ENCODE peak calls at places on chromosomes 2 and 18, in eight cellular contexts. W is MM.1S, D is fibroblast of mammary gland, G is neural crest cell, K is G401, E is fibroblast of gingiva, F is pulmonary artery endothelial cell, S is left ventricle myocardium inferior. C is an unnamed sample.

GRCh38 chr2:86378469-86378868 is 41.0 kb upstream of the REEP1 start:
- DNase-seq in W (no peak), D (no peak), G (no peak), K (no peak), E (no peak), F (no peak), S (no peak), C (no peak)

GRCh38 chr2:3958465-3958864 is 255.1 kb downstream of the DCDC2C start:
- DNase-seq in W (no peak), D (no peak), G (no peak), K (no peak), E (no peak), F (no peak), S (no peak), C (no peak)

GRCh38 chr2:212531499-212531898 is 7.1 kb downstream of the ERBB4 start:
- DNase-seq in W (no peak), D (no peak), G (no peak), K (no peak), E (no peak), F (no peak), S (no peak), C (no peak)

GRCh38 chr18:35005963-35006577 is 35.1 kb upstream of the MAPRE2 start:
- DNase-seq in W (peak), D (peak), G (no peak), K (peak), E (peak), F (peak), S (no peak), C (no peak)

GRCh38 chr18:67935638-67936037 is 419.1 kb upstream of the DSEL start:
- DNase-seq in W (no peak), D (no peak), G (no peak), K (no peak), E (no peak), F (no peak), S (no peak), C (no peak)

GRCh38 chr2:65377556-65378307 is 54.7 kb downstream of the SPRED2 start:
- DNase-seq in W (no peak), D (peak), G (no peak), K (no peak), E (peak), F (peak), S (no peak), C (no peak)

GRCh38 chr2:232008907-232009638 is 47.6 kb downstream of the DIS3L2 start:
- DNase-seq in W (no peak), D (peak), G (no peak), K (no peak), E (peak), F (no peak), S (no peak), C (no peak)

GRCh38 chr2:27911458-27912210 is 21.1 kb downstream of the BABAM2 start:
- DNase-seq in W (no peak), D (no peak), G (no peak), K (no peak), E (no peak), F (no peak), S (no peak), C (no peak)

GRCh38 chr2:73072416-73072815 is 904 bp upstream of the SFXN5 start:
- DNase-seq in W (no peak), D (no peak), G (no peak), K (no peak), E (no peak), F (no peak), S (no peak), C (no peak)

GRCh38 chr2:238456966-238457926 is 30.5 kb downstream of the ASB1 start:
- DNase-seq in W (no peak), D (peak), G (no peak), K (no peak), E (no peak), F (no peak), S (no peak), C (no peak)

GRCh38 chr2:84077504-84077903 is 381.6 kb downstream of the SUCLG1 start:
- DNase-seq in W (peak), D (peak), G (peak), K (peak), E (no peak), F (no peak), S (no peak), C (no peak)